ENCODE peak calls at places on chromosomes 3 and 15, in four cellular contexts. One of them, this sample, is unnamed.

GRCh38 chr3:61730058-61730457 is 168.7 kb downstream of the PTPRG start:
- DNase-seq in A549: no peak
- DNase-seq in bronchial epithelial cell: no peak
- DNase-seq in kidney: no peak
- DNase-seq in this sample: no peak

GRCh38 chr15:73560501-73561117 is 72.6 kb downstream of the NPTN start:
- DNase-seq in A549: peak
- DNase-seq in bronchial epithelial cell: peak
- DNase-seq in kidney: no peak
- DNase-seq in this sample: no peak

GRCh38 chr3:194633349-194634004 is at the start of gene TMEM44:
- DNase-seq in A549: peak
- DNase-seq in bronchial epithelial cell: peak
- DNase-seq in kidney: peak
- DNase-seq in this sample: no peak

GRCh38 chr3:129022114-129022994 is 21.2 kb downstream of the EFCC1 start:
- DNase-seq in A549: no peak
- DNase-seq in bronchial epithelial cell: no peak
- DNase-seq in kidney: peak
- DNase-seq in this sample: peak

GRCh38 chr3:193335031-193335430 is 43.5 kb downstream of the ATP13A5 start:
- DNase-seq in A549: no peak
- DNase-seq in bronchial epithelial cell: peak
- DNase-seq in kidney: no peak
- DNase-seq in this sample: no peak

GRCh38 chr15:48972750-48973503 is 9.2 kb upstream of the SHC4 start:
- DNase-seq in A549: no peak
- DNase-seq in bronchial epithelial cell: no peak
- DNase-seq in kidney: no peak
- DNase-seq in this sample: no peak

GRCh38 chr3:46261926-46262594 is 19.8 kb downstream of the CCR3 start:
- DNase-seq in A549: no peak
- DNase-seq in bronchial epithelial cell: no peak
- DNase-seq in kidney: no peak
- DNase-seq in this sample: no peak

GRCh38 chr3:14235003-14235876 is 56.6 kb downstream of the LSM3 start:
- DNase-seq in A549: no peak
- DNase-seq in bronchial epithelial cell: peak
- DNase-seq in kidney: no peak
- DNase-seq in this sample: no peak

GRCh38 chr15:42577514-42578031 is 2.2 kb downstream of the STARD9 start:
- DNase-seq in A549: no peak
- DNase-seq in bronchial epithelial cell: no peak
- DNase-seq in kidney: no peak
- DNase-seq in this sample: no peak

GRCh38 chr3:49462222-49462621 is 7.8 kb upstream of the DAG1 start:
- DNase-seq in A549: no peak
- DNase-seq in bronchial epithelial cell: peak
- DNase-seq in kidney: no peak
- DNase-seq in this sample: no peak

GRCh38 chr3:71307884-71308697 is 275.4 kb downstream of the FOXP1 start:
- DNase-seq in A549: no peak
- DNase-seq in bronchial epithelial cell: no peak
- DNase-seq in kidney: no peak
- DNase-seq in this sample: no peak

GRCh38 chr3:43036621-43037331 is 57.7 kb downstream of the GASK1A start:
- DNase-seq in A549: no peak
- DNase-seq in bronchial epithelial cell: no peak
- DNase-seq in kidney: no peak
- DNase-seq in this sample: no peak

GRCh38 chr15:87349181-87349580 is 907.4 kb downstream of the NTRK3 start:
- DNase-seq in A549: no peak
- DNase-seq in bronchial epithelial cell: no peak
- DNase-seq in kidney: no peak
- DNase-seq in this sample: no peak

GRCh38 chr3:129448187-129448895 is 8.3 kb downstream of the IFT122 start:
- DNase-seq in A549: no peak
- DNase-seq in bronchial epithelial cell: no peak
- DNase-seq in kidney: no peak
- DNase-seq in this sample: no peak

GRCh38 chr15:73955851-73956250 is 29.6 kb downstream of the LOXL1 start:
- DNase-seq in A549: no peak
- DNase-seq in bronchial epithelial cell: no peak
- DNase-seq in kidney: peak
- DNase-seq in this sample: peak

GRCh38 chr3:13325092-13325491 is 95.0 kb downstream of the NUP210 start:
- DNase-seq in A549: no peak
- DNase-seq in bronchial epithelial cell: no peak
- DNase-seq in kidney: no peak
- DNase-seq in this sample: no peak

GRCh38 chr3:59128685-59129084 is 78.9 kb upstream of the CFAP20DC start:
- DNase-seq in A549: no peak
- DNase-seq in bronchial epithelial cell: no peak
- DNase-seq in kidney: no peak
- DNase-seq in this sample: no peak

GRCh38 chr3:136350557-136350956 is 100.4 kb downstream of the PCCB start:
- DNase-seq in A549: no peak
- DNase-seq in bronchial epithelial cell: peak
- DNase-seq in kidney: no peak
- DNase-seq in this sample: no peak

GRCh38 chr3:155129396-155129795 is 49.3 kb downstream of the MME start:
- DNase-seq in A549: no peak
- DNase-seq in bronchial epithelial cell: no peak
- DNase-seq in kidney: no peak
- DNase-seq in this sample: no peak

GRCh38 chr3:99172736-99173657 is 271.5 kb upstream of the DCBLD2 start:
- DNase-seq in A549: peak
- DNase-seq in bronchial epithelial cell: peak
- DNase-seq in kidney: peak
- DNase-seq in this sample: no peak

GRCh38 chr3:133079621-133080020 is 41.4 kb downstream of the TMEM108 start:
- DNase-seq in A549: no peak
- DNase-seq in bronchial epithelial cell: no peak
- DNase-seq in kidney: no peak
- DNase-seq in this sample: no peak

DNA sequence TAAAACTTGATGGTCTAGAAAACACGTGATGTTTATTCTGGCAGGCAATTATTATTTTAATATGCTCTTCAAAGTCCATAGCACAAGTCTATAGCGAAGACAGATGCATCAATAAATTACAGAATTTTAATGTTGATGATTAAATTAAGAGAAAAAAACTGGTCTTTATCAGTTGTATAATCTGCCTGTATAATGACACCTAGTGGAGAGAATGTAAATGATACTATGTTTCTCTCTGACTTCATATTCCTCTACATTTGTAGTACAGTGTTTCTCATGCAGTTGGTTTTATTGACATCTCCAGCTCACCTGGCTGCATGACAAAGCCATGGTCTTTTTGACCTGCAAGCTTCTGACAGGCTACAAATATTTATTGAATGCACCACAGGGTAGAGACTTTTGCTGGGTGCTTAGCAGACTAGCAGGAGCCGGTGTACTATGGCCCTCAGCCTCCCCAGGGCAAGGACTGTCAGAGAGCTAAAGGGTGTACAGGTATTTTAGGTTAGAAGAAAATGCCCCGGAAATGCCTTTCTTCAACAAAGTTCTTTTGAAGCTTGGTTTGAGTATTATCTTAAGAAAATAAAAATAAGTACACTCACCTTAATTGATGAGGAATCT is 289.9 kb downstream of the GAP43 start:
- DNase-seq in A549: peak
- DNase-seq in bronchial epithelial cell: peak
- DNase-seq in kidney: no peak
- DNase-seq in this sample: no peak
- TF ChIP-seq CTCF in A549: peak
- TF ChIP-seq CTCF in bronchial epithelial cell: peak
- TF ChIP-seq CTCF in kidney: no peak
- TF ChIP-seq CTCF in this sample: peak

GRCh38 chr15:29942144-29942543 is 119.9 kb upstream of the TJP1 start:
- DNase-seq in A549: no peak
- DNase-seq in bronchial epithelial cell: no peak
- DNase-seq in kidney: no peak
- DNase-seq in this sample: no peak
- TF ChIP-seq CTCF in A549: peak
- TF ChIP-seq CTCF in bronchial epithelial cell: no peak
- TF ChIP-seq CTCF in kidney: peak
- TF ChIP-seq CTCF in this sample: peak

GRCh38 chr3:97959863-97960262 is 12.4 kb downstream of the RIOX2 start:
- DNase-seq in A549: no peak
- DNase-seq in bronchial epithelial cell: no peak
- DNase-seq in kidney: no peak
- DNase-seq in this sample: no peak
- TF ChIP-seq CTCF in A549: no peak
- TF ChIP-seq CTCF in bronchial epithelial cell: no peak
- TF ChIP-seq CTCF in kidney: no peak
- TF ChIP-seq CTCF in this sample: no peak

DNA sequence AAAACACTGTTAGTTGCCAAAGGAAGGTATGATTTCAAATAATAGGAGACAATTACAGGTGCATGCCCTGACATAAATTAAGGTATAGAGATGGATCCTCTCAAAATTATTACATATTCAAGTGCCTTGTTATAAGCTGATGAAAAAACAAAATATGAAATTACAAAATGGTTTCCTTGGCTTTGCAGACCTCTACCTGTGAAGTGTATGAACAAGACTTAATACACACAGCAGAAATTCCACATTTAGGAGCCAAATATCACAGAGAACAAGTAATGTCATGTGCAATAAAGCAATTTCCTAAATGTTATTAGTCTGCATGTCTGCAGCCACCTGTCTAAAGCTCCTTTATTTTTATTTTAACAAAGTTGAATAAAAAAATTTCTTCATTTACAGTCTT is 151.5 kb downstream of the ALCAM start:
- DNase-seq in A549: no peak
- DNase-seq in bronchial epithelial cell: no peak
- DNase-seq in kidney: no peak
- DNase-seq in this sample: no peak
- TF ChIP-seq CTCF in A549: no peak
- TF ChIP-seq CTCF in bronchial epithelial cell: no peak
- TF ChIP-seq CTCF in kidney: no peak
- TF ChIP-seq CTCF in this sample: no peak

DNA sequence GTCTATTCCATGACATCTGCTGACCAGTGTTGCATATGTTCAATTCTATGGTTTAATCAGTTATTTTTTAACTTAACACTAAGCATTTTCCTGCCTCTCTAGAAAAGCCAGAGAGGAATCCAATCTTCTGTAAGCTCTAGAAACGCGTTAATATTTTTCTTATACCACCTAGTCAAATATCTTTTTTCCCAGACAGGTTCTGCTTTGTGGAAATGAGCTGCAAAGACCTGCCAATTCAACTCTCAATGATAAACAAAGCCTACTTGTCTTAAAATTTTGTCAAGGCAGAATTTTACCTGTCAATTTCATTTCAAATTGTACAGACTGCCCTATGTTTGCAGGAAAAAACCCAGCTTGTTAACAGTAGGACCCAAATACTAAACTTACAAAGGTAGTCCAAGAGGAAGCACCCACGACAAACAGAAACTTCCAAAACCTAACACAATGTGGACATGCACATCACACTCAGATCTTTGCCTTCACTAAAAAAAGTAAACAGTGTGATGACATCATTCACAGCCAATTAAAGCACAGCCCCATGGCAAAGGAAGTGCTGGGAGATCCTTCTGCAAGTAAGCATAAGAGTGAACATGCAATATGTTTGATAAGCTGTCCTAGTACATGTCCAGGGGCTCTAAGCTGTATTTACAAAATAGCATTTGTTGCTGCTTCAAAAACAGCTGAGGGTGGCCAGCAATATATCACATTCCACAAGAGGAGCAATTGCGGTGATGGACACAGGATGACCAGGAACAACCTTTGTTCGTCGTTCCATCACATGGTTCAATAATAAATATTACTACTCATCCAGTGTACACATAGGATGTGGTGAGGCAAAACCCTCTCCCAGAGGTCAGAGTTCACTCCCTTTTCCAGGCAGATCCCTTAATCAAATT is 139.4 kb upstream of the TSC22D2 start:
- DNase-seq in A549: peak
- DNase-seq in bronchial epithelial cell: peak
- DNase-seq in kidney: no peak
- DNase-seq in this sample: no peak
- TF ChIP-seq CTCF in A549: no peak
- TF ChIP-seq CTCF in bronchial epithelial cell: no peak
- TF ChIP-seq CTCF in kidney: no peak
- TF ChIP-seq CTCF in this sample: no peak

GRCh38 chr3:111610189-111610588 is 15.0 kb upstream of the ZBED2 start:
- DNase-seq in A549: no peak
- DNase-seq in bronchial epithelial cell: peak
- DNase-seq in kidney: no peak
- DNase-seq in this sample: no peak

GRCh38 chr3:111616417-111617105 is 21.4 kb upstream of the ZBED2 start:
- DNase-seq in A549: no peak
- DNase-seq in bronchial epithelial cell: peak
- DNase-seq in kidney: peak
- DNase-seq in this sample: peak

GRCh38 chr3:111610612-111611054 is 15.5 kb upstream of the ZBED2 start:
- DNase-seq in A549: no peak
- DNase-seq in bronchial epithelial cell: peak
- DNase-seq in kidney: no peak
- DNase-seq in this sample: no peak

GRCh38 chr3:111615880-111616279 is 20.7 kb upstream of the ZBED2 start:
- DNase-seq in A549: no peak
- DNase-seq in bronchial epithelial cell: no peak
- DNase-seq in kidney: no peak
- DNase-seq in this sample: no peak

GRCh38 chr3:111613294-111613693 is 18.1 kb upstream of the ZBED2 start:
- DNase-seq in A549: no peak
- DNase-seq in bronchial epithelial cell: no peak
- DNase-seq in kidney: no peak
- DNase-seq in this sample: no peak
- TF ChIP-seq CTCF in A549: no peak
- TF ChIP-seq CTCF in bronchial epithelial cell: no peak
- TF ChIP-seq CTCF in kidney: no peak
- TF ChIP-seq CTCF in this sample: no peak

GRCh38 chr3:44805960-44806359 is 44.4 kb downstream of the KIF15 start:
- DNase-seq in A549: peak
- DNase-seq in bronchial epithelial cell: no peak
- DNase-seq in kidney: no peak
- DNase-seq in this sample: no peak
- TF ChIP-seq CTCF in A549: no peak
- TF ChIP-seq CTCF in bronchial epithelial cell: no peak
- TF ChIP-seq CTCF in kidney: no peak
- TF ChIP-seq CTCF in this sample: peak

DNA sequence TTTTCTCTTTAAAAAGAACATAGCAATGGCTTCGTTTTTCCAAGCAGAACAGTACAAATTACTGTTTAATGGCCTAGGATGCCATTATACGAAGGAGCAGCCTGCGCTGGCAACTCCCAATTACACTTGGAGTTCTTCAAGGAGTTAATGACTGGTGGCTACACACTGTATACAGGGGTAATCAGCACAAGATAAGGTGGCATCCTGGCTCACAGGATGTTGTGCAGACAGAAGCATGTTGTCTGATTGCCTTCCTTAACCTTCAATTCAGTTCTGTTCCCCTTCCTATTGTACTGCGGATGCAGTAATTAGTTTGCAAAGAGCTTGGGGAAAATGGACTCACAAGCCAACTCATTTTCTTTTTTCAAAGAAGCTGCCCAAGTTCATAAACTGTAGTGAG is 250.6 kb upstream of the ROBO2 start:
- DNase-seq in A549: no peak
- DNase-seq in bronchial epithelial cell: no peak
- DNase-seq in kidney: no peak
- DNase-seq in this sample: no peak
- TF ChIP-seq CTCF in A549: no peak
- TF ChIP-seq CTCF in bronchial epithelial cell: no peak
- TF ChIP-seq CTCF in kidney: no peak
- TF ChIP-seq CTCF in this sample: no peak